ENCODE peak calls at places on chromosomes 13 and 19, in seven cellular contexts. X is DND-41, K is cardiac fibroblast, L is ovary, O is kidney epithelial cell, P is psoas muscle, Y is BJ. Q is an unnamed sample.

GRCh38 chr19:10920288-10920655 is 8.2 kb downstream of the YIPF2 start:
- DNase-seq in X (no peak), K (no peak), L (no peak), O (no peak), P (no peak), Y (no peak), Q (no peak)

GRCh38 chr19:33678796-33679195 is 57.0 kb downstream of the CHST8 start:
- DNase-seq in X (no peak), K (no peak), L (no peak), O (no peak), P (no peak), Y (no peak), Q (no peak)

GRCh38 chr13:80278706-80279105 is 62.2 kb downstream of the SPRY2 start:
- DNase-seq in X (no peak), K (no peak), L (no peak), O (no peak), P (no peak), Y (no peak), Q (no peak)

GRCh38 chr19:14479985-14480694 is 5.0 kb upstream of the PTGER1 start:
- DNase-seq in X (peak), K (peak), L (no peak), O (no peak), P (peak), Y (no peak), Q (peak)

GRCh38 chr19:12668937-12669271 is 2.3 kb downstream of the WDR83 start:
- DNase-seq in X (peak), K (peak), L (no peak), O (no peak), P (peak), Y (peak), Q (peak)

GRCh38 chr19:34500656-34501120 is 19.1 kb downstream of the WTIP start:
- DNase-seq in X (no peak), K (no peak), L (no peak), O (no peak), P (no peak), Y (no peak), Q (no peak)

GRCh38 chr19:38384209-38385027 is 3.4 kb downstream of the GGN start:
- DNase-seq in X (no peak), K (peak), L (no peak), O (no peak), P (no peak), Y (no peak), Q (no peak)

GRCh38 chr13:41603917-41604316 is 146.6 kb downstream of the RGCC start:
- DNase-seq in X (no peak), K (peak), L (no peak), O (peak), P (peak), Y (no peak), Q (no peak)

GRCh38 chr19:38663957-38664502 is 16.6 kb downstream of the ACTN4 start:
- DNase-seq in X (no peak), K (no peak), L (no peak), O (no peak), P (peak), Y (no peak), Q (peak)

GRCh38 chr13:98664924-98665637 is 87.4 kb downstream of the SLC15A1 start:
- DNase-seq in X (no peak), K (no peak), L (no peak), O (no peak), P (no peak), Y (no peak), Q (no peak)

GRCh38 chr13:59710416-59710815 is 453.3 kb downstream of the DIAPH3 start:
- DNase-seq in X (no peak), K (no peak), L (no peak), O (no peak), P (no peak), Y (no peak), Q (no peak)

GRCh38 chr13:112844879-112845278 is 124.1 kb upstream of the MCF2L start:
- DNase-seq in X (no peak), K (no peak), L (no peak), O (no peak), P (no peak), Y (no peak), Q (no peak)

GRCh38 chr13:46386996-46387851 is at the start of gene RUBCNL:
- DNase-seq in X (peak), K (no peak), L (no peak), O (no peak), P (peak), Y (no peak), Q (peak)

GRCh38 chr19:8221161-8221560 is 12.0 kb downstream of the CERS4 start:
- DNase-seq in X (no peak), K (no peak), L (no peak), O (no peak), P (no peak), Y (no peak), Q (no peak)

GRCh38 chr13:110922506-110922905 is 7.6 kb upstream of the ANKRD10 start:
- DNase-seq in X (no peak), K (no peak), L (no peak), O (no peak), P (no peak), Y (no peak), Q (no peak)

GRCh38 chr19:7778081-7778480 is 15.0 kb downstream of the CLEC4M start:
- DNase-seq in X (no peak), K (no peak), L (no peak), O (no peak), P (no peak), Y (no peak), Q (no peak)

GRCh38 chr13:110457361-110457760 is 104.2 kb downstream of the RAB20 start:
- DNase-seq in X (no peak), K (no peak), L (no peak), O (no peak), P (no peak), Y (no peak), Q (no peak)

GRCh38 chr19:1811472-1811894 is 593 bp downstream of the ATP8B3 start:
- DNase-seq in X (peak), K (peak), L (peak), O (peak), P (peak), Y (no peak), Q (peak)

GRCh38 chr13:29521336-29521735 is 74.2 kb downstream of the SLC7A1 start:
- DNase-seq in X (no peak), K (no peak), L (no peak), O (no peak), P (no peak), Y (no peak), Q (no peak)

GRCh38 chr19:34639491-34640085 is 37.4 kb downstream of the SCGB2B2 start:
- DNase-seq in X (peak), K (peak), L (peak), O (peak), P (no peak), Y (no peak), Q (peak)

GRCh38 chr19:49468746-49469447 is 5.1 kb upstream of the FLT3LG start:
- DNase-seq in X (no peak), K (peak), L (no peak), O (no peak), P (peak), Y (no peak), Q (peak)

GRCh38 chr19:13100031-13100588 is 2.5 kb downstream of the LYL1 start:
- DNase-seq in X (peak), K (no peak), L (no peak), O (no peak), P (no peak), Y (no peak), Q (peak)

GRCh38 chr19:33445752-33446070 is 72.2 kb downstream of the CEBPG start:
- DNase-seq in X (no peak), K (no peak), L (no peak), O (no peak), P (no peak), Y (no peak), Q (no peak)

GRCh38 chr13:79098603-79099002 is 307.5 kb downstream of the RBM26 start:
- DNase-seq in X (no peak), K (no peak), L (no peak), O (no peak), P (no peak), Y (no peak), Q (no peak)

GRCh38 chr13:114059946-114060860 is 72.2 kb downstream of the RASA3 start:
- DNase-seq in X (no peak), K (no peak), L (no peak), O (no peak), P (peak), Y (no peak), Q (no peak)

GRCh38 chr19:44698492-44699201 is at the start of gene CEACAM16:
- DNase-seq in X (no peak), K (no peak), L (no peak), O (no peak), P (no peak), Y (no peak), Q (no peak)

GRCh38 chr19:46714523-46715106 is 2.3 kb downstream of the PRKD2 start:
- DNase-seq in X (no peak), K (no peak), L (peak), O (no peak), P (no peak), Y (no peak), Q (peak)

GRCh38 chr19:7617735-7618134 is 11.6 kb downstream of the XAB2 start:
- DNase-seq in X (no peak), K (no peak), L (no peak), O (no peak), P (no peak), Y (no peak), Q (no peak)

GRCh38 chr19:28217064-28217463 is 995.9 kb downstream of the UQCRFS1 start:
- DNase-seq in X (no peak), K (no peak), L (no peak), O (no peak), P (no peak), Y (no peak), Q (no peak)

GRCh38 chr13:30720470-30720869 is 14.9 kb upstream of the ALOX5AP start:
- DNase-seq in X (no peak), K (no peak), L (no peak), O (no peak), P (no peak), Y (no peak), Q (no peak)

GRCh38 chr13:80524447-80525215 is 183.7 kb upstream of the SPRY2 start:
- DNase-seq in X (no peak), K (no peak), L (no peak), O (no peak), P (no peak), Y (no peak), Q (no peak)

GRCh38 chr19:19637523-19638251 is 5.8 kb downstream of the GMIP start:
- DNase-seq in X (no peak), K (no peak), L (no peak), O (no peak), P (no peak), Y (no peak), Q (peak)

GRCh38 chr19:32336259-32337111 is 8.9 kb upstream of the ZNF507 start:
- DNase-seq in X (no peak), K (peak), L (no peak), O (no peak), P (no peak), Y (no peak), Q (no peak)

GRCh38 chr13:80988752-80989151 is 647.8 kb upstream of the SPRY2 start:
- DNase-seq in X (no peak), K (no peak), L (no peak), O (no peak), P (no peak), Y (no peak), Q (no peak)

GRCh38 chr19:16327501-16327900 is 2.9 kb downstream of the KLF2 start:
- DNase-seq in X (no peak), K (peak), L (peak), O (no peak), P (no peak), Y (no peak), Q (no peak)

GRCh38 chr19:1428738-1429391 is 9.3 kb upstream of the RPS15 start:
- DNase-seq in X (no peak), K (no peak), L (no peak), O (no peak), P (no peak), Y (no peak), Q (no peak)

GRCh38 chr13:104015646-104016396 is 949.6 kb upstream of the SLC10A2 start:
- DNase-seq in X (no peak), K (peak), L (no peak), O (no peak), P (no peak), Y (no peak), Q (no peak)

GRCh38 chr19:28929026-28929425 is 283.9 kb downstream of the UQCRFS1 start:
- DNase-seq in X (no peak), K (no peak), L (no peak), O (no peak), P (no peak), Y (no peak), Q (no peak)

GRCh38 chr13:97258801-97259200 is 36.7 kb downstream of the MBNL2 start:
- DNase-seq in X (no peak), K (peak), L (no peak), O (no peak), P (no peak), Y (no peak), Q (no peak)

GRCh38 chr13:97259787-97260641 is 37.9 kb downstream of the MBNL2 start:
- DNase-seq in X (no peak), K (peak), L (no peak), O (no peak), P (peak), Y (no peak), Q (no peak)

GRCh38 chr13:97262058-97262457 is 39.9 kb downstream of the MBNL2 start:
- DNase-seq in X (no peak), K (no peak), L (no peak), O (no peak), P (peak), Y (no peak), Q (peak)

GRCh38 chr13:97263160-97263559 is 41.0 kb downstream of the MBNL2 start:
- DNase-seq in X (no peak), K (no peak), L (no peak), O (no peak), P (no peak), Y (no peak), Q (no peak)

GRCh38 chr13:97261254-97262015 is 39.3 kb downstream of the MBNL2 start:
- DNase-seq in X (no peak), K (no peak), L (no peak), O (no peak), P (no peak), Y (no peak), Q (peak)
- TF ChIP-seq CTCF in X (no peak), K (no peak), L (no peak), O (no peak), P (no peak), Y (no peak), Q (no peak)

GRCh38 chr13:94674609-94675348 is 37.6 kb downstream of the SOX21 start:
- DNase-seq in X (peak), K (peak), L (no peak), O (peak), P (no peak), Y (no peak), Q (peak)
- TF ChIP-seq CTCF in X (peak), K (peak), L (no peak), O (peak), P (peak), Y (peak), Q (peak)

GRCh38 chr19:42325308-42325895 is at the start of gene MEGF8:
- DNase-seq in X (peak), K (peak), L (peak), O (peak), P (peak), Y (peak), Q (peak)
- TF ChIP-seq CTCF in X (peak), K (peak), L (no peak), O (no peak), P (no peak), Y (peak), Q (no peak)

GRCh38 chr19:55638864-55639359 is 1.9 kb upstream of the ZNF580 start:
- DNase-seq in X (peak), K (peak), L (peak), O (no peak), P (peak), Y (no peak), Q (peak)
- TF ChIP-seq CTCF in X (peak), K (peak), L (no peak), O (peak), P (peak), Y (peak), Q (peak)

Q was measured in activated CD8-positive, alpha-beta T cell treated with anti-CD3 and anti-CD28 coated beads for 36 hours.